ENCODE peak calls at places on chromosomes 12 and 14, in nine cellular contexts. O, H, P, F, Y, N, M, S and K are unnamed samples.

GRCh38 chr12:52691076-52691764 is 11.0 kb upstream of the KRT1 start:
- DNase-seq in O (peak), H (no peak), P (peak), F (peak), Y (peak), N (no peak), M (no peak), S (no peak), K (peak)

GRCh38 chr14:74548881-74549280 is 55.3 kb downstream of the ISCA2 start:
- DNase-seq in O (no peak), H (no peak), P (no peak), F (no peak), Y (no peak), N (no peak), M (no peak), S (peak), K (no peak)

GRCh38 chr12:9509464-9510166 is 98.1 kb downstream of the KLRB1 start:
- DNase-seq in O (no peak), H (no peak), P (no peak), F (no peak), Y (no peak), N (no peak), M (peak), S (peak), K (no peak)

GRCh38 chr14:76473381-76474263 is 97.7 kb downstream of the ESRRB start:
- DNase-seq in O (no peak), H (no peak), P (peak), F (no peak), Y (peak), N (no peak), M (peak), S (peak), K (no peak)

GRCh38 chr14:55706341-55706684 is 126.3 kb downstream of the KTN1 start:
- DNase-seq in O (no peak), H (no peak), P (no peak), F (no peak), Y (no peak), N (no peak), M (no peak), S (no peak), K (no peak)

GRCh38 chr12:14886271-14886670 is 617 bp upstream of the MGP start:
- DNase-seq in O (no peak), H (no peak), P (no peak), F (no peak), Y (peak), N (no peak), M (no peak), S (no peak), K (no peak)

GRCh38 chr14:99425272-99425681 is 55.4 kb downstream of the SETD3 start:
- DNase-seq in O (no peak), H (no peak), P (no peak), F (no peak), Y (peak), N (no peak), M (no peak), S (no peak), K (no peak)

GRCh38 chr14:60618200-60618599 is 31.1 kb downstream of the SIX1 start:
- DNase-seq in O (no peak), H (no peak), P (no peak), F (no peak), Y (no peak), N (no peak), M (no peak), S (no peak), K (no peak)

GRCh38 chr12:6730169-6730568 is 6.3 kb downstream of the COPS7A start:
- DNase-seq in O (no peak), H (no peak), P (no peak), F (no peak), Y (no peak), N (no peak), M (no peak), S (no peak), K (no peak)

GRCh38 chr14:35213869-35214387 is 78.3 kb upstream of the PSMA6 start:
- DNase-seq in O (no peak), H (no peak), P (no peak), F (no peak), Y (no peak), N (no peak), M (peak), S (peak), K (no peak)

GRCh38 chr14:21058903-21059302 is 1.3 kb downstream of the RNASE8 start:
- DNase-seq in O (no peak), H (no peak), P (no peak), F (no peak), Y (no peak), N (no peak), M (no peak), S (no peak), K (no peak)

GRCh38 chr12:105820407-105821140 is 318.2 kb downstream of the NUAK1 start:
- DNase-seq in O (no peak), H (no peak), P (no peak), F (no peak), Y (no peak), N (no peak), M (peak), S (peak), K (no peak)

GRCh38 chr14:92959761-92960680 is 37.1 kb downstream of the CHGA start:
- DNase-seq in O (no peak), H (no peak), P (no peak), F (no peak), Y (peak), N (no peak), M (no peak), S (no peak), K (no peak)

GRCh38 chr14:67577909-67578749 is 21.9 kb downstream of the PIGH start:
- DNase-seq in O (no peak), H (no peak), P (no peak), F (no peak), Y (no peak), N (peak), M (no peak), S (no peak), K (no peak)

GRCh38 chr12:115761784-115762183 is 515.7 kb downstream of the MED13L start:
- DNase-seq in O (no peak), H (no peak), P (no peak), F (no peak), Y (no peak), N (no peak), M (peak), S (peak), K (no peak)

GRCh38 chr12:2455410-2455809 is 339.4 kb upstream of the FKBP4 start:
- DNase-seq in O (no peak), H (no peak), P (no peak), F (no peak), Y (no peak), N (no peak), M (no peak), S (no peak), K (no peak)